ENCODE peak calls at places on chromosomes 6 and 20, in five cellular contexts. Y is GM23338, D is heart left ventricle, H is uterus, F is fibroblast of lung. B is an unnamed sample.

GRCh38 chr20:39825950-39826349 is 863.1 kb downstream of the MAFB start:
- DNase-seq in F (no peak), H (no peak), Y (no peak), D (no peak), B (no peak)

GRCh38 chr6:89122625-89123024 is 4.8 kb upstream of the SRSF12 start:
- DNase-seq in D (no peak), H (no peak), F (peak; percentile 66), Y (peak; percentile 56), B (no peak)

GRCh38 chr20:43511879-43512278 is 4.4 kb downstream of the L3MBTL1 start:
- DNase-seq in H (no peak), Y (no peak), D (no peak), F (no peak), B (no peak)

GRCh38 chr6:34172961-34173775 is 27.3 kb upstream of the GRM4 start:
- DNase-seq in D (no peak), F (no peak), H (no peak), Y (no peak), B (no peak)

GRCh38 chr20:1357921-1358671 is 29.2 kb upstream of the SDCBP2 start:
- DNase-seq in Y (no peak), H (no peak), D (no peak), F (peak; percentile 56), B (no peak)

GRCh38 chr6:113879186-113880096 is 22.3 kb downstream of the MARCKS start:
- DNase-seq in F (peak; percentile 76), D (peak; percentile 36), Y (peak; percentile 80), H (peak; percentile 55), B (no peak)

GRCh38 chr20:51046021-51046985 is 23.4 kb upstream of the KCNG1 start:
- DNase-seq in Y (no peak), F (no peak), D (no peak), H (no peak), B (no peak)

GRCh38 chr20:19934792-19935491 is 82.2 kb upstream of the NAA20 start:
- DNase-seq in Y (no peak), D (peak; percentile 73), F (no peak), H (peak; percentile 64), B (peak; percentile 71)

GRCh38 chr20:23419995-23420901 is 1.0 kb downstream of the NAPB start:
- DNase-seq in F (peak; percentile 58), Y (peak; percentile 20), H (peak; percentile 53), D (peak; percentile 45), B (peak; percentile 78)

GRCh38 chr6:131191590-131191989 is 56.3 kb downstream of the AKAP7 start:
- DNase-seq in F (no peak), H (no peak), D (no peak), Y (no peak), B (no peak)

GRCh38 chr20:19260412-19261090 is 48.1 kb downstream of the SLC24A3 start:
- DNase-seq in Y (no peak), H (no peak), D (no peak), F (no peak), B (no peak)

GRCh38 chr6:168148231-168148849 is 69.3 kb upstream of the FRMD1 start:
- DNase-seq in D (no peak), F (no peak), H (no peak), Y (no peak), B (no peak)

GRCh38 chr20:33160681-33161080 is 7.3 kb upstream of the BPIFA2 start:
- DNase-seq in F (no peak), H (no peak), Y (no peak), D (no peak), B (no peak)

GRCh38 chr6:43491750-43492661 is 14.6 kb downstream of the TJAP1 start:
- DNase-seq in H (peak; percentile 72), Y (no peak), D (peak; percentile 90), F (peak; percentile 74), B (peak; percentile 73)

GRCh38 chr6:142942805-142943227 is 2.2 kb downstream of the HIVEP2 start:
- DNase-seq in F (peak; percentile 65), D (no peak), Y (no peak), H (no peak), B (no peak)

GRCh38 chr20:37905969-37906613 is 3.2 kb downstream of the VSTM2L start:
- DNase-seq in H (no peak), Y (no peak), D (no peak), F (no peak), B (no peak)

GRCh38 chr6:167957626-167958025 is 39.8 kb upstream of the KIF25 start:
- DNase-seq in F (no peak), D (no peak), Y (no peak), H (no peak), B (no peak)

GRCh38 chr6:79436232-79436631 is 101.0 kb downstream of the LCA5 start:
- DNase-seq in Y (no peak), F (peak; percentile 40), D (no peak), H (no peak), B (no peak)

GRCh38 chr6:82072113-82072512 is 175.4 kb downstream of the IBTK start:
- DNase-seq in Y (no peak), F (no peak), D (no peak), H (no peak), B (no peak)

GRCh38 chr6:99604161-99605073 is 2.2 kb upstream of the PRDM13 start:
- DNase-seq in H (no peak), Y (peak; percentile 61), F (no peak), D (no peak), B (peak; percentile 49)

GRCh38 chr20:57680131-57680716 is 29.6 kb downstream of the PMEPA1 start:
- DNase-seq in H (no peak), Y (no peak), F (no peak), D (no peak), B (no peak)

DNA sequence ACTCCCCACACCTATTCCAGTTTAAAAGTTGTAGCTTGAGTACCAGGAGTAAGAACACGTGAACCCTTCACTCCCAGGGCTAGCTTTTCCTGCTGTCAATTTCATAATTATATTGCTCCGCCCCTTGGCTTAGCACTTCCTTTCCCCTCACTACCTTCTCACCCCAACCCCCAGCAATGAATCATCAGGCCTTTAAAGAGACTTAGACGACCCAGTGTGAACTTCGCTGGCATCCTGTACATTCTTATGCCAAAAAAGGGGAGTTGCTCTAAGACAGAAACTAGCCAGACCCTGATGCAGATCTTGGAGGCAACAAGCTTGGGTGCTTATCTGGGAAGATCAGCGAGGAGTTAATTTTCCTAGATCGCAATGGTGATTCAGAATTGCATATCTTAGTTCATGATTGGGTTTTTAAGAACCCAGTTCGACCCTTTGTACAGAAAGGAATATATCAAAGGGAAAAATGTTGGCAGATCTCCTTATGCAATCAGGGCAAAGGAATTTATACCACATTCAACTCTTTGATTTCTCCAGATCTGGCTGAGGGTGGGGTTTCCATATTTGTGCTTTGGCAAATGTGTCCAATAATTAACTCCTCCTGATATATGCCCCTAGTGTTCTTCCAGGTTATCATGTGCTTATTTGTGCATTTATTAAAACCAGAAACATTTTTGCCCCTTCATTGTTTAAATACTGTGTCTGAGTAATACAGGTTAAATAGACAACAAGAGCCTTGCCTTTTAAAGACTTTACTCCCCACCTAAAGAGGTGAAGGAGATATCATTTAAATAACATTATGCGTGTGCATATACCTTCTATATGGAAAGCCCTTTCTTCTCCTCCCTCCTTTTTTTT is 8.1 kb upstream of the ATXN1 start:
- DNase-seq in H (peak; percentile 63), D (peak; percentile 68), F (peak; percentile 84), Y (peak; percentile 26), B (no peak)
- H3K4me3 ChIP-seq in H (no peak overlapping the region), D (no peak overlapping the region), F (no peak overlapping the region), Y (no peak overlapping the region), B (no peak overlapping the region)

GRCh38 chr6:42251911-42252637 is 34.4 kb upstream of the MRPS10 start:
- DNase-seq in D (peak; percentile 78), F (peak; percentile 71), H (peak; percentile 66), Y (no peak), B (no peak)
- H3K4me1 ChIP-seq in D (peaks cover 39% of the 10 kb centered on the region), F (peaks cover 12% of the 10 kb centered on the region), H (peaks cover 3% of the 10 kb centered on the region), Y (peaks cover 9% of the 10 kb centered on the region), B (peaks cover 11% of the 10 kb centered on the region)

GRCh38 chr6:104003803-104004516 is 855.8 kb downstream of the HACE1 start:
- DNase-seq in D (no peak), F (no peak), Y (peak; percentile 68), H (no peak), B (no peak)
- TF ChIP-seq CTCF in D (no peak), F (no peak), Y (peak; percentile 52), H (no peak), B (no peak)

GRCh38 chr20:49981218-49982071 is 1.3 kb upstream of the SNAI1 start:
- DNase-seq in Y (no peak), F (no peak), H (no peak), D (no peak), B (no peak)

GRCh38 chr20:49978685-49979029 is 4.1 kb upstream of the SNAI1 start:
- DNase-seq in H (no peak), Y (no peak), D (no peak), F (no peak), B (no peak)

GRCh38 chr20:49980140-49981008 is 2.4 kb upstream of the SNAI1 start:
- DNase-seq in Y (no peak), H (no peak), D (peak; percentile 19), F (no peak), B (no peak)

GRCh38 chr20:49976542-49976941 is 6.2 kb upstream of the SNAI1 start:
- DNase-seq in Y (no peak), H (no peak), F (no peak), D (no peak), B (no peak)

DNA sequence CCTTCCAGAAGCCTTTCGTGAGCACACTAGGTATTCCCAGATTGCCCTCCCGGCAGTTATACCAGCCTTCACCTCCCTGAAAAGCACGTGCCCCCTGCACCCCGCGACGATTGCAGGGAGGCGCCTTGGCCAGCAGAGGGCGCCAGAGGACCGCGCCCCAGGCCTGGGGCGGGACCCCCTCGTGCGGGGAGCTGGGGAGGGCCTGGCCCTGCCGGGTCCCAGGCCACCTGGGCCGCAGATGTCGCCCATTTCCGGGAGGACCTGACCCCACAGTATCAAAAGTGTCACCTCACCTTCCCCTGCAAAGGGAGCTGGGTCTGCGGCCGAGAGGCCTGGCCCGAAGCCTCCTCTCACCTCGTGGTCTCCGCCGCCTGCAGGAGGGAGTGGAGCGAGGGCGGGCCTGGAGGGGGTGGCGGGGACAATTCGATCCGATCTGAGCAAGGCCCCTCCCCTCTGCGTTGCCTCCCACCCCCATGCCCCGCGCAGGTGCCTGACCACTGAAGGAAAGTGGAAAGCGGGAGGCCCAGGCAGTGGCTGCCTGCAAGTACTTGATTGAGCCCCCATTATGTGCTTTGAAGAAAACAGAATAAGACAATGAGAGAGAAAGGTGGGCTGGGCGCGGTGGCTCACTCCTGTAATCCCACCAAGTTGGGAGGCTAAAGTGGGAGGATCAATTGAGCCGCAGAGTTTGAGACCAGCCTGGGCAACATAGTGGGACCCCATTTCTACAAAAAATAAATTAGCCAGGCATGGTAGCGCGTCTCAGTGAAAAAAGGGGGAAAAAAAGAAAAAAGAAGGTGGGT is 3.5 kb upstream of the SNAI1 start:
- DNase-seq in F (no peak), Y (peak; percentile 85), D (peak; percentile 56), H (no peak), B (peak; percentile 59)
- H3K4me3 ChIP-seq in F (no peak overlapping the region), Y (peak overlapping the region; percentile 55), D (peak overlapping the region; percentile 18), H (no peak overlapping the region), B (peak overlapping the region; percentile 34)

DNA sequence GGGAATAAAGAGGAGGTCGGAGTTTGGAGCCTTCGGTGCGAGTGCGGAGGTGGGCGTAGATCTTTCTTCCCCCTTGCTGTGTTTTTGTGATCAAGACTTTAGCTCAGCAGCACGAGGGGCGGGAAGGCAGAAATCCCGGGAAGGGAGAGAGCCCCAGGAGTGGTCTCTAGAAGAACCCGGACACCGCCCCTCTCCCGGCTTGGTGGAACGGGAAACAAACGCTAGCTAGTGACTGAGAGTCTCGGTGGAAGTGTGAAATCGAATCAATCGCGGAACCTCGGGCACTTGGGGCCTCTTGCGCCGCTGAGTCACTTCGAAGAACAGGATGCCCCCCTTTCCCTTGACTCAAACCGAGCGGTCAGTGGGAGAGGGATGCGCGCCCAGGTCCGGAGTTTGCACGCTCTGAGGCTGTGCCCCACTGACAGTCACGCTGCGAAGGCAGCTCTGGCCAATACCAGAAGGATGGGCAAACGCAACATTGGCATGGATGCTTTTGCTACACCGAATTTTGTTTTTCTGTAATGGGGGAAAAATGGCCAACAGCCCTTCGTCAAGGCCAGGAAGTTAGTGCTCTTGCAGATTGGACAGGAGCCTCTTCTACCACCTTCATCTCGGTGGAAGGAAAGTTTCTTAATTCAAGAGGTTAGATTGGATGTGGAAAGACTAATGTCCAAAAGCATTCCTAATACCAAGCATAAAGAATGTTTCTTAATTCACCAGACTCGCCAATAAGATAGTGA is 1.6 kb upstream of the OLIG3 start:
- DNase-seq in D (no peak), H (no peak), F (no peak), Y (peak; percentile 73), B (no peak)
- H3K4me1 ChIP-seq in D (peaks cover 20% of the 10 kb centered on the region), H (no peaks in the 10 kb centered on the region), F (no peaks in the 10 kb centered on the region), Y (peaks cover 52% of the 10 kb centered on the region), B (peaks cover 41% of the 10 kb centered on the region)